ENCODE peak calls at places on chromosome 14, in seven cellular contexts. T is stomach, O is suprapubic skin, B is heart right ventricle, J is OCI-LY7, S is left lung, Y is GM06990. H is an unnamed sample.

GRCh38 chr14:71693373-71693772 is 238.9 kb upstream of the RGS6 start:
- DNase-seq in T (no peak), O (no peak), B (no peak), J (peak; percentile 15), S (no peak), Y (no peak), H (no peak)

GRCh38 chr14:74571441-74571841 is 40.6 kb downstream of the LTBP2 start:
- DNase-seq in T (no peak), O (no peak), B (peak; percentile 36), J (no peak), S (no peak), Y (no peak), H (no peak)

GRCh38 chr14:74875204-74875603 is 741 bp downstream of the PROX2 start:
- DNase-seq in T (no peak), O (no peak), B (no peak), J (no peak), S (no peak), Y (no peak), H (no peak)

GRCh38 chr14:26820101-26820500 is 222.3 kb upstream of the NOVA1 start:
- DNase-seq in T (no peak), O (no peak), B (no peak), J (no peak), S (no peak), Y (no peak), H (no peak)

GRCh38 chr14:32669416-32669815 is 269.3 kb upstream of the NPAS3 start:
- DNase-seq in T (no peak), O (no peak), B (no peak), J (no peak), S (no peak), Y (no peak), H (no peak)

GRCh38 chr14:68715032-68715924 is 77.6 kb downstream of the ZFP36L1 start:
- DNase-seq in T (no peak), O (peak; percentile 35), B (no peak), J (no peak), S (no peak), Y (no peak), H (no peak)

GRCh38 chr14:51382506-51382905 is 142.5 kb downstream of the TMX1 start:
- DNase-seq in T (no peak), O (no peak), B (no peak), J (no peak), S (peak; percentile 39), Y (no peak), H (no peak)

GRCh38 chr14:23695220-23695999 is 59.2 kb downstream of the DHRS2 start:
- DNase-seq in T (peak; percentile 49), O (no peak), B (peak; percentile 8), J (no peak), S (no peak), Y (no peak), H (no peak)

GRCh38 chr14:33352821-33353220 is 414.1 kb downstream of the NPAS3 start:
- DNase-seq in T (no peak), O (no peak), B (no peak), J (no peak), S (no peak), Y (no peak), H (no peak)

GRCh38 chr14:69955855-69956567 is 76.8 kb downstream of the SMOC1 start:
- DNase-seq in T (peak; percentile 49), O (no peak), B (no peak), J (no peak), S (no peak), Y (no peak), H (no peak)

GRCh38 chr14:104280085-104280901 is 141.9 kb downstream of the KIF26A start:
- DNase-seq in T (peak; percentile 19), O (peak; percentile 72), B (no peak), J (no peak), S (peak; percentile 30), Y (no peak), H (no peak)

GRCh38 chr14:60537663-60538062 is 28.7 kb downstream of the SIX6 start:
- DNase-seq in T (no peak), O (no peak), B (no peak), J (no peak), S (no peak), Y (no peak), H (no peak)

GRCh38 chr14:60350366-60350720 is 101.3 kb downstream of the PPM1A start:
- DNase-seq in T (no peak), O (no peak), B (no peak), J (no peak), S (no peak), Y (no peak), H (no peak)

GRCh38 chr14:35159742-35160409 is 37.5 kb downstream of the PRORP start:
- DNase-seq in T (no peak), O (no peak), B (no peak), J (no peak), S (no peak), Y (peak; percentile 20), H (no peak)

GRCh38 chr14:67267929-67268328 is 26.7 kb downstream of the PALS1 start:
- DNase-seq in T (no peak), O (no peak), B (no peak), J (no peak), S (no peak), Y (no peak), H (no peak)
- H3K4me3 ChIP-seq in T (peak overlapping the region; percentile 19), O (peak overlapping the region; percentile 18), B (peak overlapping the region; percentile 20), J (no peak overlapping the region), S (no peak overlapping the region), Y (no peak overlapping the region), H (no peak overlapping the region)

DNA sequence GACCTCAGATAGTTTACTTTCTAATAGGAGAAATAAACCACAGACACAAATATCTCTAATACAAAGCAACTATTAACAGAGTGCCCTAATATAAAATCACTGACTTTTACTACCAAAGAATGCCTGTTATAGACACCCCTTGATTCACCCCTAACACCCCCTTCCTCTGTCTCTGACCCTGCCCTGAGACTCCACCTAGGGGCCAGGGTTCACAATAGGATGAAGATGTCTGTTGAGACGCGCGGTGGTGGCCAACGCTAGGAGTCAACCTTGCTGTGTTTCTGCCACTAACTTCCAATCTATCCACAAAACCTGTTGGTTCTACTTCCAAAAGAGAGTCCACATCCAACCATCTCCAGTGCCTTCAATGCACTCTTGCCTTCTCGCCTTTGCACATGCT is 10.9 kb upstream of the TC2N start:
- DNase-seq in T (no peak), O (no peak), B (no peak), J (no peak), S (no peak), Y (no peak), H (no peak)
- TF ChIP-seq CTCF in T (no peak), O (no peak), B (no peak), J (peak; percentile 54), S (no peak), Y (no peak), H (no peak)

DNA sequence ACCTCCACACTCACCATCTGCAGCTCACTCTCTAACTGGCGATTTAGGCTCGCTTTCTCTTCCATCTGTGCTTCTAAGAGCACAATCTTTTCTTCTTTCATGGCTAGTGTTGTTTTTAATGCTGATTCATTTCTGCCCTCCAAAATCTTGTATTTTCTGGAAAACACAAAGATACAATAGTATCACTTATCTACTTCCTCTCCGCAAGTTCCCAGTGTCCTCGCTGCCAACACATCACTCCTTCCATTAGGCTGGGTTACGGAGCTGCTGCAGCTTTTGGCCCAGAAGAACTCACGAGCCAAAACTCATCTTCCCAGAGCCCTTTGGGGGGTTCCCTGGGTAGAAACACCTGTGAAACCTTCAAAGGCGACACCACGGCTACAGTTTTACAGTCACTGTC is 63.8 kb upstream of the GPR68 start:
- DNase-seq in T (no peak), O (no peak), B (no peak), J (no peak), S (no peak), Y (no peak), H (no peak)
- H3K36me3 ChIP-seq in T (peaks cover 85% of the 10 kb centered on the region), O (peaks cover 22% of the 10 kb centered on the region), B (peaks cover 90% of the 10 kb centered on the region), J (peaks cover 99% of the 10 kb centered on the region), S (peaks cover 92% of the 10 kb centered on the region), Y (peaks cover 54% of the 10 kb centered on the region), H (no peaks in the 10 kb centered on the region)

DNA sequence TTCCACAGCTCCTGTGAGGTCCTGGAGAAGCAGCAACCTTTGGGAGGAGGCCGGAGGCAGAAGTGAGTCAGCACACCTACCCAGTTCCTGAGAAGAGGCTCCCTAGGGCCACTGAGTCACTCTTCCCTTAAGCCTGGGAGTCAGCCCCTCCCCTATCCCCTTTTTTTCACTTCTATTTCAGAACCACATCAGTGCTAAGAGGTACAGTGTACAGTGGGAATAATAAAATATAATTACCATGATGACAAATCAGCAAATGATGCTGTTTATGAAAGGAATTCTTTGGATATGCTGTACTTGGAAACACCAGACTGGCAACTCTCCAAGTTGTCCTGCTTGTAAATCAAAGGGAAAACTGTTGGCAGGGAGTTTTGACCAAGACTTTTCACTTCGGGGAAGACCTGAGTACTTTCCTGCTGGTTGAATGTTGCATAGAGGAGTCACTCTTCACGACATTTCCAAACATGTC is 7.8 kb upstream of the TBPL2 start:
- DNase-seq in T (peak; percentile 35), O (no peak), B (peak; percentile 14), J (no peak), S (no peak), Y (no peak), H (no peak)
- H3K4me3 ChIP-seq in T (no peak overlapping the region), O (no peak overlapping the region), B (no peak overlapping the region), J (no peak overlapping the region), S (no peak overlapping the region), Y (no peak overlapping the region), H (no peak overlapping the region)

GRCh38 chr14:22613091-22613695 is 15.1 kb downstream of the ABHD4 start:
- DNase-seq in T (no peak), O (no peak), B (no peak), J (no peak), S (no peak), Y (no peak), H (no peak)
- TF ChIP-seq CTCF in T (no peak), O (no peak), B (no peak), J (peak; percentile 27), S (no peak), Y (no peak), H (no peak)